ENCODE peak calls at places on chromosomes 2 and 18, in four cellular contexts. C is upper lobe of left lung, T is GM10248, Q is foreskin fibroblast. H is an unnamed sample.

GRCh38 chr18:34358923-34359322 is 134.2 kb upstream of the NOL4 start:
- DNase-seq in Q (no peak), T (peak; percentile 45), C (no peak), H (peak; percentile 53)

GRCh38 chr2:39593439-39594393 is 72.0 kb upstream of the TMEM178A start:
- DNase-seq in Q (peak; percentile 76), C (peak; percentile 29), T (peak; percentile 22), H (peak; percentile 34)

GRCh38 chr2:235116885-235117492 is 165.2 kb downstream of the SH3BP4 start:
- DNase-seq in Q (peak; percentile 61), C (no peak), T (no peak), H (no peak)

GRCh38 chr2:235855011-235855410 is 313.2 kb downstream of the GBX2 start:
- DNase-seq in C (no peak), T (no peak), Q (no peak), H (no peak)

GRCh38 chr18:23924813-23925212 is 89.7 kb upstream of the TTC39C start:
- DNase-seq in Q (peak; percentile 87), T (no peak), C (no peak), H (no peak)

GRCh38 chr18:13551305-13551603 is 175.1 kb downstream of the FAM210A start:
- DNase-seq in C (no peak), T (no peak), Q (no peak), H (no peak)

GRCh38 chr2:123179526-123179925 is 845.6 kb upstream of the CNTNAP5 start:
- DNase-seq in Q (no peak), C (no peak), T (no peak), H (no peak)

GRCh38 chr18:49846718-49847470 is 33.6 kb upstream of the ACAA2 start:
- DNase-seq in T (no peak), C (no peak), Q (no peak), H (no peak)

GRCh38 chr2:95388878-95389255 is 13.6 kb upstream of the FAHD2A start:
- DNase-seq in Q (no peak), T (no peak), C (no peak), H (no peak)

GRCh38 chr18:23627325-23627724 is 35.4 kb downstream of the ANKRD29 start:
- DNase-seq in C (peak; percentile 58), Q (peak; percentile 92), T (no peak), H (no peak)

GRCh38 chr18:54444309-54444914 is 86.7 kb downstream of the C18orf54 start:
- DNase-seq in T (peak; percentile 22), Q (peak; percentile 79), C (peak; percentile 24), H (peak; percentile 44)

GRCh38 chr2:127105656-127106456 is 1.1 kb downstream of the BIN1 start:
- DNase-seq in C (peak; percentile 22), Q (peak; percentile 70), T (no peak), H (no peak)

GRCh38 chr2:105739408-105739807 is 5.3 kb upstream of the NCK2 start:
- DNase-seq in C (no peak), T (no peak), Q (no peak), H (no peak)

GRCh38 chr2:167340322-167340721 is 452.0 kb downstream of the XIRP2 start:
- DNase-seq in Q (no peak), C (no peak), T (no peak), H (no peak)

GRCh38 chr18:58586269-58586668 is 42.6 kb downstream of the ALPK2 start:
- DNase-seq in T (no peak), Q (no peak), C (no peak), H (no peak)

GRCh38 chr2:158818511-158818910 is 23.4 kb downstream of the DAPL1 start:
- DNase-seq in T (no peak), Q (no peak), C (no peak), H (no peak)

GRCh38 chr2:225207471-225207870 is 165.2 kb upstream of the DOCK10 start:
- DNase-seq in T (no peak), C (no peak), Q (no peak), H (no peak)

GRCh38 chr2:103788875-103789715 is 1027.3 kb downstream of the TMEM182 start:
- DNase-seq in Q (no peak), C (no peak), T (no peak), H (no peak)

GRCh38 chr2:218259099-218259921 is 1.5 kb upstream of the GPBAR1 start:
- DNase-seq in Q (peak; percentile 88), T (no peak), C (peak; percentile 73), H (no peak)

GRCh38 chr2:97646977-97647376 is 1.1 kb downstream of the COX5B start:
- DNase-seq in Q (no peak), C (no peak), T (peak; percentile 4), H (peak; percentile 1)

GRCh38 chr2:112665113-112665780 is 19.5 kb downstream of the SLC20A1 start:
- DNase-seq in T (no peak), Q (peak; percentile 49), C (no peak), H (no peak)

GRCh38 chr2:120224256-120224655 is 1.1 kb upstream of the TMEM185B start:
- DNase-seq in T (no peak), C (no peak), Q (no peak), H (no peak)

GRCh38 chr18:54939375-54939917 is 19.8 kb downstream of the CCDC68 start:
- DNase-seq in C (no peak), T (no peak), Q (peak; percentile 50), H (no peak)

GRCh38 chr18:36315736-36316135 is 18.2 kb downstream of the FHOD3 start:
- DNase-seq in Q (no peak), T (no peak), C (no peak), H (no peak)

GRCh38 chr2:109260886-109261700 is 132.1 kb downstream of the SH3RF3 start:
- DNase-seq in C (peak; percentile 39), Q (no peak), T (no peak), H (no peak)
- TF ChIP-seq CTCF in C (no peak), Q (peak; percentile 34), T (no peak), H (no peak)

GRCh38 chr18:52903858-52904257 is 563.9 kb downstream of the DCC start:
- DNase-seq in C (peak; percentile 48), T (no peak), Q (no peak), H (peak; percentile 6)
- TF ChIP-seq CTCF in C (no peak), T (peak; percentile 26), Q (no peak), H (peak; percentile 38)

DNA sequence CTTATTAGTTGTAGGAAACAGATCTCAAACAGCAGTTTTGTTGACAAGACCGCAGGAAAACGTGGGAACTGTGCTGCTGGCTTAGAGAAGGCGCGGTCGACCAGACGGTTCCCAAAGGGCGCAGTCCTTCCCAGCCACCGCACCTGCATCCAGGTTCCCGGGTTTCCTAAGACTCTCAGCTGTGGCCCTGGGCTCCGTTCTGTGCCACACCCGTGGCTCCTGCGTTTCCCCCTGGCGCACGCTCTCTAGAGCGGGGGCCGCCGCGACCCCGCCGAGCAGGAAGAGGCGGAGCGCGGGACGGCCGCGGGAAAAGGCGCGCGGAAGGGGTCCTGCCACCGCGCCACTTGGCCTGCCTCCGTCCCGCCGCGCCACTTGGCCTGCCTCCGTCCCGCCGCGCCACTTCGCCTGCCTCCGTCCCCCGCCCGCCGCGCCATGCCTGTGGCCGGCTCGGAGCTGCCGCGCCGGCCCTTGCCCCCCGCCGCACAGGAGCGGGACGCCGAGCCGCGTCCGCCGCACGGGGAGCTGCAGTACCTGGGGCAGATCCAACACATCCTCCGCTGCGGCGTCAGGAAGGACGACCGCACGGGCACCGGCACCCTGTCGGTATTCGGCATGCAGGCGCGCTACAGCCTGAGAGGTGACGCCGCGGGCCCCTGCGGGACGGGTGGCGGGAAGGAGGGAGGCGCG is at the start of gene TYMS:
- DNase-seq in T (peak; percentile 74), Q (peak; percentile 66), C (peak; percentile 32), H (peak; percentile 79)
- TF ChIP-seq CTCF in T (no peak), Q (no peak), C (no peak), H (no peak)

GRCh38 chr2:188765522-188765921 is 208.7 kb upstream of the COL3A1 start:
- DNase-seq in C (no peak), Q (peak; percentile 49), T (no peak), H (no peak)
- TF ChIP-seq CTCF in C (no peak), Q (no peak), T (peak; percentile 10), H (no peak)

GRCh38 chr2:70705160-70705850 is 62.7 kb downstream of the ADD2 start:
- DNase-seq in T (no peak), C (peak; percentile 17), Q (no peak), H (no peak)

GRCh38 chr2:70707706-70708105 is 60.3 kb downstream of the ADD2 start:
- DNase-seq in T (no peak), C (no peak), Q (no peak), H (no peak)

GRCh38 chr2:70703900-70704549 is 64.0 kb downstream of the ADD2 start:
- DNase-seq in C (no peak), Q (peak; percentile 39), T (no peak), H (no peak)

GRCh38 chr2:70708376-70709199 is 59.4 kb downstream of the ADD2 start:
- DNase-seq in T (no peak), Q (no peak), C (no peak), H (no peak)

GRCh38 chr2:70706026-70706795 is 61.8 kb downstream of the ADD2 start:
- DNase-seq in T (no peak), C (no peak), Q (no peak), H (no peak)
- TF ChIP-seq CTCF in T (no peak), C (no peak), Q (no peak), H (no peak)

GRCh38 chr2:198137733-198138132 is 333.3 kb downstream of the PLCL1 start:
- DNase-seq in T (no peak), Q (no peak), C (no peak), H (no peak)
- TF ChIP-seq CTCF in T (no peak), Q (no peak), C (no peak), H (no peak)

H was measured in GM20000.